ENCODE peak calls at places on chromosome 1, in five cellular contexts. One of them, this sample, is unnamed.

GRCh38 chr1:25486602-25487001 is 55.9 kb downstream of the MACO1 start:
- DNase-seq in fibroblast of lung: no peak
- DNase-seq in IMR-90: peak
- DNase-seq in tibial artery: no peak
- DNase-seq in GM23338: peak
- DNase-seq in this sample: no peak

GRCh38 chr1:21329209-21329844 is 39.1 kb upstream of the ECE1 start:
- DNase-seq in IMR-90: no peak
- DNase-seq in fibroblast of lung: no peak
- DNase-seq in GM23338: peak
- DNase-seq in tibial artery: no peak
- DNase-seq in this sample: no peak

GRCh38 chr1:143727263-143727662 is 244.5 kb downstream of the FAM72C start:
- DNase-seq in tibial artery: no peak
- DNase-seq in fibroblast of lung: no peak
- DNase-seq in IMR-90: no peak
- DNase-seq in GM23338: no peak
- DNase-seq in this sample: no peak

GRCh38 chr1:169741666-169742394 is 8.0 kb upstream of the SELE start:
- DNase-seq in tibial artery: no peak
- DNase-seq in GM23338: no peak
- DNase-seq in fibroblast of lung: peak
- DNase-seq in IMR-90: peak
- DNase-seq in this sample: no peak

GRCh38 chr1:10644307-10645128 is 151.9 kb downstream of the CASZ1 start:
- DNase-seq in IMR-90: peak
- DNase-seq in tibial artery: no peak
- DNase-seq in fibroblast of lung: no peak
- DNase-seq in GM23338: no peak
- DNase-seq in this sample: no peak

GRCh38 chr1:205582471-205583291 is 49.1 kb downstream of the ELK4 start:
- DNase-seq in GM23338: no peak
- DNase-seq in IMR-90: no peak
- DNase-seq in fibroblast of lung: no peak
- DNase-seq in tibial artery: no peak
- DNase-seq in this sample: peak

GRCh38 chr1:18390953-18391352 is 89.8 kb upstream of the KLHDC7A start:
- DNase-seq in fibroblast of lung: no peak
- DNase-seq in tibial artery: no peak
- DNase-seq in GM23338: no peak
- DNase-seq in IMR-90: no peak
- DNase-seq in this sample: no peak

GRCh38 chr1:47915677-47916353 is 81.4 kb downstream of the TRABD2B start:
- DNase-seq in fibroblast of lung: no peak
- DNase-seq in tibial artery: no peak
- DNase-seq in GM23338: peak
- DNase-seq in IMR-90: no peak
- DNase-seq in this sample: no peak

GRCh38 chr1:223545325-223545724 is 120.2 kb downstream of the CAPN8 start:
- DNase-seq in fibroblast of lung: no peak
- DNase-seq in IMR-90: no peak
- DNase-seq in tibial artery: no peak
- DNase-seq in GM23338: no peak
- DNase-seq in this sample: no peak

GRCh38 chr1:231465051-231465450 is 43.0 kb upstream of the EGLN1 start:
- DNase-seq in fibroblast of lung: no peak
- DNase-seq in IMR-90: no peak
- DNase-seq in GM23338: no peak
- DNase-seq in tibial artery: no peak
- DNase-seq in this sample: no peak

GRCh38 chr1:16180291-16180824 is 24.5 kb upstream of the EPHA2 start:
- DNase-seq in tibial artery: no peak
- DNase-seq in IMR-90: peak
- DNase-seq in fibroblast of lung: no peak
- DNase-seq in GM23338: no peak
- DNase-seq in this sample: no peak

GRCh38 chr1:26278835-26279597 is 870 bp upstream of the SH3BGRL3 start:
- DNase-seq in tibial artery: peak
- DNase-seq in IMR-90: peak
- DNase-seq in GM23338: no peak
- DNase-seq in fibroblast of lung: peak
- DNase-seq in this sample: no peak

GRCh38 chr1:6872573-6873261 is 87.5 kb downstream of the CAMTA1 start:
- DNase-seq in fibroblast of lung: peak
- DNase-seq in IMR-90: peak
- DNase-seq in GM23338: no peak
- DNase-seq in tibial artery: no peak
- DNase-seq in this sample: no peak

GRCh38 chr1:12196641-12197482 is 30.1 kb downstream of the TNFRSF1B start:
- DNase-seq in GM23338: peak
- DNase-seq in IMR-90: no peak
- DNase-seq in fibroblast of lung: no peak
- DNase-seq in tibial artery: peak
- DNase-seq in this sample: no peak

GRCh38 chr1:209335090-209335692 is 248.3 kb upstream of the CAMK1G start:
- DNase-seq in IMR-90: peak
- DNase-seq in GM23338: peak
- DNase-seq in tibial artery: no peak
- DNase-seq in fibroblast of lung: peak
- DNase-seq in this sample: no peak

DNA sequence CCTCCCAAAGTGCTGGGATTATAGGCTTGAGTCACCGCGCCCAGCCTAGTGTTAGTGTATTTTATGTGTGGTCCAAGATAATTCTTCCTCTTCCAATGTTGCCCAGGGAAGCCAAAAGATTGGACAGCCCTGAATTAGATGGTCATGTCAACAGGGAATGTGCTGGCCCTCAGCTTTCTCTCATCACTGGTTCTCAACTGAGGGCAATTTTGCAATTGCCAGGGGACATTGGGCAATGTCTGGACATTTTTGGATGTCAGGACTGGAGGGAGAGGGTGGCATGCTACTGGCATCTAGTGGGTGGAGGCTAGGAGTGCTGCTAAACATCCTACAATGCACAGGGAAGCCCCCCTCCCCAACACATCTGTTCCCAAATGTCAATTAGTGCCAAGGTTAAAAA is 95.0 kb downstream of the LAMC2 start:
- DNase-seq in GM23338: no peak
- DNase-seq in IMR-90: peak
- DNase-seq in tibial artery: peak
- DNase-seq in fibroblast of lung: peak
- DNase-seq in this sample: no peak
- TF ChIP-seq CTCF in GM23338: no peak
- TF ChIP-seq CTCF in IMR-90: no peak
- TF ChIP-seq CTCF in tibial artery: no peak
- TF ChIP-seq CTCF in fibroblast of lung: no peak
- TF ChIP-seq CTCF in this sample: no peak

GRCh38 chr1:112501810-112502641 is 6.7 kb upstream of the WNT2B start:
- DNase-seq in IMR-90: peak
- DNase-seq in fibroblast of lung: peak
- DNase-seq in tibial artery: peak
- DNase-seq in GM23338: peak
- DNase-seq in this sample: no peak
- TF ChIP-seq CTCF in IMR-90: peak
- TF ChIP-seq CTCF in fibroblast of lung: peak
- TF ChIP-seq CTCF in tibial artery: no peak
- TF ChIP-seq CTCF in GM23338: peak
- TF ChIP-seq CTCF in this sample: peak

GRCh38 chr1:112716133-112716720 is 1.1 kb upstream of the PPM1J start:
- DNase-seq in IMR-90: peak
- DNase-seq in GM23338: peak
- DNase-seq in fibroblast of lung: peak
- DNase-seq in tibial artery: peak
- DNase-seq in this sample: no peak

GRCh38 chr1:112715264-112716053 is at the start of gene PPM1J:
- DNase-seq in fibroblast of lung: peak
- DNase-seq in IMR-90: peak
- DNase-seq in tibial artery: peak
- DNase-seq in GM23338: peak
- DNase-seq in this sample: peak

GRCh38 chr1:112718691-112719418 is 3.7 kb upstream of the PPM1J start:
- DNase-seq in tibial artery: peak
- DNase-seq in fibroblast of lung: peak
- DNase-seq in IMR-90: peak
- DNase-seq in GM23338: peak
- DNase-seq in this sample: peak

GRCh38 chr1:112719706-112720105 is 4.6 kb upstream of the PPM1J start:
- DNase-seq in tibial artery: no peak
- DNase-seq in fibroblast of lung: no peak
- DNase-seq in GM23338: no peak
- DNase-seq in IMR-90: no peak
- DNase-seq in this sample: no peak

GRCh38 chr1:112717263-112717662 is 2.1 kb upstream of the PPM1J start:
- DNase-seq in IMR-90: no peak
- DNase-seq in tibial artery: no peak
- DNase-seq in GM23338: no peak
- DNase-seq in fibroblast of lung: no peak
- DNase-seq in this sample: no peak
- TF ChIP-seq CTCF in IMR-90: no peak
- TF ChIP-seq CTCF in tibial artery: no peak
- TF ChIP-seq CTCF in GM23338: no peak
- TF ChIP-seq CTCF in fibroblast of lung: no peak
- TF ChIP-seq CTCF in this sample: no peak

GRCh38 chr1:79849388-79849787 is 842.9 kb upstream of the ADGRL4 start:
- DNase-seq in GM23338: no peak
- DNase-seq in IMR-90: no peak
- DNase-seq in tibial artery: no peak
- DNase-seq in fibroblast of lung: no peak
- DNase-seq in this sample: no peak

GRCh38 chr1:79847715-79848114 is 841.2 kb upstream of the ADGRL4 start:
- DNase-seq in tibial artery: no peak
- DNase-seq in fibroblast of lung: no peak
- DNase-seq in GM23338: no peak
- DNase-seq in IMR-90: no peak
- DNase-seq in this sample: no peak

GRCh38 chr1:79848316-79848715 is 841.8 kb upstream of the ADGRL4 start:
- DNase-seq in tibial artery: no peak
- DNase-seq in IMR-90: peak
- DNase-seq in fibroblast of lung: no peak
- DNase-seq in GM23338: no peak
- DNase-seq in this sample: no peak

GRCh38 chr1:79852004-79852403 is 845.5 kb upstream of the ADGRL4 start:
- DNase-seq in IMR-90: no peak
- DNase-seq in GM23338: peak
- DNase-seq in tibial artery: no peak
- DNase-seq in fibroblast of lung: no peak
- DNase-seq in this sample: no peak
- TF ChIP-seq CTCF in IMR-90: no peak
- TF ChIP-seq CTCF in GM23338: peak
- TF ChIP-seq CTCF in tibial artery: no peak
- TF ChIP-seq CTCF in fibroblast of lung: no peak
- TF ChIP-seq CTCF in this sample: no peak

GRCh38 chr1:248406721-248407692 is 4.2 kb downstream of the OR2T1 start:
- DNase-seq in fibroblast of lung: no peak
- DNase-seq in IMR-90: no peak
- DNase-seq in tibial artery: no peak
- DNase-seq in GM23338: no peak
- DNase-seq in this sample: no peak

GRCh38 chr1:248402748-248403147 is at the start of gene OR2T1:
- DNase-seq in tibial artery: no peak
- DNase-seq in IMR-90: no peak
- DNase-seq in GM23338: no peak
- DNase-seq in fibroblast of lung: no peak
- DNase-seq in this sample: no peak

DNA sequence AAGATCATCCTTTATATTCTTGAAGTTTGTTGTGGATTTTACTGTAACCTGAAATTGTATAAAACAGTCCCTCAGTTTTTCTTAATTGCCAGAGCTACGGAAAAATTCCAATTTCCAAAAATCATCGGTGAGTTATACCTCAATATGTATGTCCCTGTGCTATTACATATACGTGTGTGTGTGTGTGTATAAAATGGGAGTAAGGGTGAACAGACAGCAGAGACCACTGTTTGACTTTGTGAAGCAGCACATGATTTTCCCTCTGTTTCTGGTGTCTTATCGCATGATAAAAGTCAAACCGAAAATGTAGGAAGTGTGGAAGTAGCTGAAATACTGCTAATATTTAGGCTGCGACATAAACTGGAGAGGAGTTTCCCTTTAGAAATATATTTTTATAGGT is 1.2 kb downstream of the OR2T1 start:
- DNase-seq in fibroblast of lung: no peak
- DNase-seq in tibial artery: no peak
- DNase-seq in IMR-90: peak
- DNase-seq in GM23338: peak
- DNase-seq in this sample: no peak
- TF ChIP-seq CTCF in fibroblast of lung: no peak
- TF ChIP-seq CTCF in tibial artery: no peak
- TF ChIP-seq CTCF in IMR-90: no peak
- TF ChIP-seq CTCF in GM23338: no peak
- TF ChIP-seq CTCF in this sample: no peak